ENCODE peak calls at places on chromosome 5, in nine cellular contexts. One of them, this sample, is unnamed.

GRCh38 chr5:82351754-82352145 is 73.6 kb upstream of the RPS23 start:
- DNase-seq in HL-60: peak; percentile 5
- DNase-seq in A549: peak; percentile 55
- DNase-seq in HCT116: peak; percentile 61
- DNase-seq in K562: peak; percentile 62
- DNase-seq in GM23338: peak; percentile 77
- DNase-seq in Panc1: peak; percentile 52
- DNase-seq in GM12878: no peak
- DNase-seq in HepG2: peak; percentile 73
- DNase-seq in this sample: peak; percentile 63

GRCh38 chr5:127849436-127849835 is 146.2 kb downstream of the CCDC192 start:
- DNase-seq in HL-60: no peak
- DNase-seq in A549: no peak
- DNase-seq in HCT116: no peak
- DNase-seq in K562: no peak
- DNase-seq in GM23338: no peak
- DNase-seq in Panc1: no peak
- DNase-seq in GM12878: no peak
- DNase-seq in HepG2: no peak
- DNase-seq in this sample: no peak

GRCh38 chr5:170719551-170719950 is 64.0 kb upstream of the GABRP start:
- DNase-seq in HL-60: no peak
- DNase-seq in A549: no peak
- DNase-seq in HCT116: no peak
- DNase-seq in K562: no peak
- DNase-seq in GM23338: no peak
- DNase-seq in Panc1: no peak
- DNase-seq in GM12878: no peak
- DNase-seq in HepG2: no peak
- DNase-seq in this sample: no peak

GRCh38 chr5:125750538-125751186 is 672.5 kb upstream of the GRAMD2B start:
- DNase-seq in HL-60: no peak
- DNase-seq in A549: no peak
- DNase-seq in HCT116: peak; percentile 16
- DNase-seq in K562: no peak
- DNase-seq in GM23338: no peak
- DNase-seq in Panc1: no peak
- DNase-seq in GM12878: no peak
- DNase-seq in HepG2: no peak
- DNase-seq in this sample: no peak

GRCh38 chr5:97550164-97550563 is 367.1 kb upstream of the RIOK2 start:
- DNase-seq in HL-60: no peak
- DNase-seq in A549: no peak
- DNase-seq in HCT116: no peak
- DNase-seq in K562: no peak
- DNase-seq in GM23338: peak; percentile 46
- DNase-seq in Panc1: no peak
- DNase-seq in GM12878: no peak
- DNase-seq in HepG2: no peak
- DNase-seq in this sample: no peak

GRCh38 chr5:15904894-15905805 is 274.4 kb downstream of the MARCHF11 start:
- DNase-seq in HL-60: no peak
- DNase-seq in A549: no peak
- DNase-seq in HCT116: no peak
- DNase-seq in K562: no peak
- DNase-seq in GM23338: no peak
- DNase-seq in Panc1: no peak
- DNase-seq in GM12878: no peak
- DNase-seq in HepG2: no peak
- DNase-seq in this sample: no peak

GRCh38 chr5:38831909-38832308 is 13.9 kb upstream of the OSMR start:
- DNase-seq in HL-60: no peak
- DNase-seq in A549: no peak
- DNase-seq in HCT116: no peak
- DNase-seq in K562: peak; percentile 25
- DNase-seq in GM23338: peak; percentile 84
- DNase-seq in Panc1: no peak
- DNase-seq in GM12878: no peak
- DNase-seq in HepG2: peak; percentile 14
- DNase-seq in this sample: peak; percentile 40

GRCh38 chr5:110025160-110025559 is 335.4 kb downstream of the MAN2A1 start:
- DNase-seq in HL-60: no peak
- DNase-seq in A549: no peak
- DNase-seq in HCT116: no peak
- DNase-seq in K562: no peak
- DNase-seq in GM23338: no peak
- DNase-seq in Panc1: no peak
- DNase-seq in GM12878: no peak
- DNase-seq in HepG2: no peak
- DNase-seq in this sample: no peak

GRCh38 chr5:157126-157715 is 34.1 kb upstream of the LRRC14B start:
- DNase-seq in HL-60: no peak
- DNase-seq in A549: no peak
- DNase-seq in HCT116: no peak
- DNase-seq in K562: no peak
- DNase-seq in GM23338: no peak
- DNase-seq in Panc1: no peak
- DNase-seq in GM12878: no peak
- DNase-seq in HepG2: no peak
- DNase-seq in this sample: no peak

GRCh38 chr5:33379757-33380156 is 61.0 kb upstream of the TARS1 start:
- DNase-seq in HL-60: peak; percentile 28
- DNase-seq in A549: no peak
- DNase-seq in HCT116: peak; percentile 23
- DNase-seq in K562: peak; percentile 14
- DNase-seq in GM23338: peak; percentile 93
- DNase-seq in Panc1: no peak
- DNase-seq in GM12878: no peak
- DNase-seq in HepG2: no peak
- DNase-seq in this sample: no peak

GRCh38 chr5:17000296-17000939 is 64.3 kb upstream of the MYO10 start:
- DNase-seq in HL-60: no peak
- DNase-seq in A549: peak; percentile 39
- DNase-seq in HCT116: peak; percentile 52
- DNase-seq in K562: no peak
- DNase-seq in GM23338: no peak
- DNase-seq in Panc1: peak; percentile 83
- DNase-seq in GM12878: no peak
- DNase-seq in HepG2: no peak
- DNase-seq in this sample: no peak

GRCh38 chr5:27473300-27474053 is 435.1 kb upstream of the CDH9 start:
- DNase-seq in HL-60: no peak
- DNase-seq in A549: peak; percentile 9
- DNase-seq in HCT116: no peak
- DNase-seq in K562: no peak
- DNase-seq in GM23338: no peak
- DNase-seq in Panc1: no peak
- DNase-seq in GM12878: no peak
- DNase-seq in HepG2: peak; percentile 21
- DNase-seq in this sample: no peak

GRCh38 chr5:54644226-54644625 is 126.7 kb downstream of the SNX18 start:
- DNase-seq in HL-60: no peak
- DNase-seq in A549: no peak
- DNase-seq in HCT116: peak; percentile 48
- DNase-seq in K562: no peak
- DNase-seq in GM23338: no peak
- DNase-seq in Panc1: no peak
- DNase-seq in GM12878: no peak
- DNase-seq in HepG2: no peak
- DNase-seq in this sample: no peak

GRCh38 chr5:141960018-141960417 is 2.0 kb upstream of the PCDH12 start:
- DNase-seq in HL-60: no peak
- DNase-seq in A549: no peak
- DNase-seq in HCT116: no peak
- DNase-seq in K562: peak; percentile 43
- DNase-seq in GM23338: peak; percentile 45
- DNase-seq in Panc1: no peak
- DNase-seq in GM12878: no peak
- DNase-seq in HepG2: peak; percentile 17
- DNase-seq in this sample: peak; percentile 62

DNA sequence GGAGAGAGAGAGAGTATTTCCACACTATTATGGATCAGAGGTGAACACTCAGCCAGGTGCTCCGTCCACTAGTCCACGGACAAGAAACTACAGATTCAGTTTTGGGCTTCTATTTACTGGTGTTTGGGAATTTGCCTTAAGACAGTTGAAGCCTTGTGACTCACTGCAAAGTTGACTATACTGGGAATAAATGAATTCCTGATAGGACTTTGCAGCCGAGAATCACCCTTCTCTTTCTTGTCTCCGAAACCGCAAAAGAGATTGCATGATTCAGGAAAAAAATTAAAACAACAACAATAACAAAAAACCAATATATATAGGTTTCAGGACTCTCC is 701 bp downstream of the TMEM171 start:
- DNase-seq in HL-60: no peak
- DNase-seq in A549: no peak
- DNase-seq in HCT116: no peak
- DNase-seq in K562: no peak
- DNase-seq in GM23338: no peak
- DNase-seq in Panc1: no peak
- DNase-seq in GM12878: no peak
- DNase-seq in HepG2: no peak
- DNase-seq in this sample: no peak
- TF ChIP-seq REST in HL-60: no peak
- TF ChIP-seq REST in A549: no peak
- TF ChIP-seq REST in HCT116: no peak
- TF ChIP-seq REST in K562: no peak
- TF ChIP-seq REST in GM23338: no peak
- TF ChIP-seq REST in Panc1: no peak
- TF ChIP-seq REST in GM12878: no peak
- TF ChIP-seq REST in HepG2: no peak
- TF ChIP-seq REST in this sample: no peak

GRCh38 chr5:178404987-178405386 is 172.4 kb upstream of the PHYKPL start:
- DNase-seq in HL-60: no peak
- DNase-seq in A549: no peak
- DNase-seq in HCT116: no peak
- DNase-seq in K562: no peak
- DNase-seq in GM23338: no peak
- DNase-seq in Panc1: no peak
- DNase-seq in GM12878: no peak
- DNase-seq in HepG2: no peak
- DNase-seq in this sample: no peak
- H3K27ac ChIP-seq in HL-60: peak overlapping the region; percentile 58
- H3K27ac ChIP-seq in A549: no peak overlapping the region
- H3K27ac ChIP-seq in HCT116: no peak overlapping the region
- H3K27ac ChIP-seq in K562: no peak overlapping the region
- H3K27ac ChIP-seq in GM23338: no peak overlapping the region
- H3K27ac ChIP-seq in Panc1: no peak overlapping the region
- H3K27ac ChIP-seq in GM12878: no peak overlapping the region
- H3K27ac ChIP-seq in HepG2: no peak overlapping the region
- H3K27ac ChIP-seq in this sample: no peak overlapping the region

GRCh38 chr5:154580422-154580821 is 102.4 kb upstream of the HAND1 start:
- DNase-seq in HL-60: no peak
- DNase-seq in A549: no peak
- DNase-seq in HCT116: no peak
- DNase-seq in K562: no peak
- DNase-seq in GM23338: no peak
- DNase-seq in Panc1: no peak
- DNase-seq in GM12878: no peak
- DNase-seq in HepG2: no peak
- DNase-seq in this sample: no peak

GRCh38 chr5:154571325-154572035 is 93.5 kb upstream of the HAND1 start:
- DNase-seq in HL-60: no peak
- DNase-seq in A549: no peak
- DNase-seq in HCT116: no peak
- DNase-seq in K562: no peak
- DNase-seq in GM23338: peak; percentile 24
- DNase-seq in Panc1: no peak
- DNase-seq in GM12878: no peak
- DNase-seq in HepG2: no peak
- DNase-seq in this sample: no peak

GRCh38 chr5:154573011-154573410 is 95.0 kb upstream of the HAND1 start:
- DNase-seq in HL-60: no peak
- DNase-seq in A549: no peak
- DNase-seq in HCT116: no peak
- DNase-seq in K562: no peak
- DNase-seq in GM23338: no peak
- DNase-seq in Panc1: no peak
- DNase-seq in GM12878: no peak
- DNase-seq in HepG2: no peak
- DNase-seq in this sample: no peak

GRCh38 chr5:154577449-154577848 is 99.4 kb upstream of the HAND1 start:
- DNase-seq in HL-60: no peak
- DNase-seq in A549: no peak
- DNase-seq in HCT116: peak; percentile 18
- DNase-seq in K562: no peak
- DNase-seq in GM23338: no peak
- DNase-seq in Panc1: no peak
- DNase-seq in GM12878: no peak
- DNase-seq in HepG2: no peak
- DNase-seq in this sample: no peak

GRCh38 chr5:154575869-154576806 is 98.1 kb upstream of the HAND1 start:
- DNase-seq in HL-60: no peak
- DNase-seq in A549: no peak
- DNase-seq in HCT116: no peak
- DNase-seq in K562: no peak
- DNase-seq in GM23338: peak; percentile 35
- DNase-seq in Panc1: no peak
- DNase-seq in GM12878: peak; percentile 66
- DNase-seq in HepG2: peak; percentile 4
- DNase-seq in this sample: peak; percentile 40
- TF ChIP-seq REST in HL-60: no peak
- TF ChIP-seq REST in A549: no peak
- TF ChIP-seq REST in HCT116: no peak
- TF ChIP-seq REST in K562: no peak
- TF ChIP-seq REST in GM23338: no peak
- TF ChIP-seq REST in Panc1: no peak
- TF ChIP-seq REST in GM12878: no peak
- TF ChIP-seq REST in HepG2: no peak
- TF ChIP-seq REST in this sample: no peak

DNA sequence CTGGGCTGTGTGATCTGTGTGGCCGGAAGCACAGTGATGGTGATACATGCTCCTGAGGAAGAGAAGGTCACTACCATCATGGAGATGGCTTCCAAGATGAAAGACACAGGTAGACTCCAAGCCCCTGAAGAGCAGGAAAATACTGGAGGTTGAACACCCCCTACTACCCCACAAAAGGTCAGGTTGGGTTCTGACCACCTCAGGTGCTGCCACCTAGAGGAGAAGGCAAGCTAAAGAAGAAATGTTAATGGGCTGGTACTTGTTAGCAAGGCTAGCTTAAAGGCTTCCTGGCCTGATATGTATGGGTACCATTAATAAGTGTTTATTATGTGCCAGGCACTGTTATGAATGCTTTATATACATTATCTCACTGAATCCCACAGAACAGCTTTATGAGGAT is 11.7 kb downstream of the NIPAL4 start:
- DNase-seq in HL-60: no peak
- DNase-seq in A549: peak; percentile 50
- DNase-seq in HCT116: peak; percentile 34
- DNase-seq in K562: peak; percentile 61
- DNase-seq in GM23338: peak; percentile 82
- DNase-seq in Panc1: no peak
- DNase-seq in GM12878: no peak
- DNase-seq in HepG2: peak; percentile 30
- DNase-seq in this sample: peak; percentile 51
- H3K27ac ChIP-seq in HL-60: no peak overlapping the region
- H3K27ac ChIP-seq in A549: no peak overlapping the region
- H3K27ac ChIP-seq in HCT116: no peak overlapping the region
- H3K27ac ChIP-seq in K562: no peak overlapping the region
- H3K27ac ChIP-seq in GM23338: no peak overlapping the region
- H3K27ac ChIP-seq in Panc1: no peak overlapping the region
- H3K27ac ChIP-seq in GM12878: no peak overlapping the region
- H3K27ac ChIP-seq in HepG2: no peak overlapping the region
- H3K27ac ChIP-seq in this sample: no peak overlapping the region

GRCh38 chr5:172454355-172455086 is at the start of gene SH3PXD2B:
- DNase-seq in HL-60: no peak
- DNase-seq in A549: peak; percentile 46
- DNase-seq in HCT116: no peak
- DNase-seq in K562: peak; percentile 88
- DNase-seq in GM23338: peak; percentile 86
- DNase-seq in Panc1: no peak
- DNase-seq in GM12878: no peak
- DNase-seq in HepG2: peak; percentile 52
- DNase-seq in this sample: peak; percentile 94
- TF ChIP-seq REST in HL-60: no peak
- TF ChIP-seq REST in A549: no peak
- TF ChIP-seq REST in HCT116: no peak
- TF ChIP-seq REST in K562: no peak
- TF ChIP-seq REST in GM23338: no peak
- TF ChIP-seq REST in Panc1: no peak
- TF ChIP-seq REST in GM12878: no peak
- TF ChIP-seq REST in HepG2: no peak
- TF ChIP-seq REST in this sample: no peak